ENCODE peak calls at places on chromosome 5, in five cellular contexts. E is HepG2, D is SK-N-SH, O is GM12878, H is K562. B is an unnamed sample.
A peak's percentile ranks its signal among the peaks of the same experiment; 100 is the strongest.

GRCh38 chr5:3509290-3509689 is 86.3 kb upstream of the IRX1 start:
- DNase-seq in D (peak; percentile 24), E (peak; percentile 4), O (no peak), H (peak; percentile 35), B (peak; percentile 10)

GRCh38 chr5:91109634-91110033 is 273.5 kb downstream of the ARRDC3 start:
- DNase-seq in O (no peak), H (no peak), E (no peak), D (no peak), B (no peak)

GRCh38 chr5:36874465-36874864 is 2.1 kb upstream of the NIPBL start:
- DNase-seq in O (no peak), E (no peak), H (no peak), D (peak; percentile 11), B (no peak)

GRCh38 chr5:33343661-33344327 is 97.0 kb upstream of the TARS1 start:
- DNase-seq in E (no peak), O (no peak), D (no peak), H (no peak), B (no peak)

GRCh38 chr5:139708434-139708849 is 60.3 kb downstream of the CXXC5 start:
- DNase-seq in O (no peak), H (no peak), D (no peak), E (no peak), B (no peak)

GRCh38 chr5:41874512-41875060 is 4.4 kb upstream of the OXCT1 start:
- DNase-seq in D (no peak), H (no peak), O (no peak), E (no peak), B (no peak)

GRCh38 chr5:176319827-176320554 is 41.6 kb downstream of the KIAA1191 start:
- DNase-seq in E (peak; percentile 18), H (no peak), O (no peak), D (no peak), B (no peak)

GRCh38 chr5:68303038-68303738 is 87.6 kb downstream of the PIK3R1 start:
- DNase-seq in O (peak; percentile 55), H (no peak), E (no peak), D (peak; percentile 20), B (no peak)

GRCh38 chr5:27944471-27944870 is 906.1 kb upstream of the CDH9 start:
- DNase-seq in D (no peak), E (no peak), O (no peak), H (no peak), B (no peak)

GRCh38 chr5:170601608-170602007 is 97.8 kb downstream of the KCNIP1 start:
- DNase-seq in H (no peak), O (no peak), E (no peak), D (no peak), B (no peak)

GRCh38 chr5:93257616-93258015 is 323.4 kb downstream of the NR2F1-AS1 start:
- DNase-seq in D (no peak), H (no peak), O (no peak), E (no peak), B (no peak)

GRCh38 chr5:96094904-96095303 is 133.3 kb upstream of the ELL2 start:
- DNase-seq in O (no peak), H (no peak), D (no peak), E (no peak), B (no peak)

GRCh38 chr5:140295414-140295813 is 7.5 kb downstream of the PFDN1 start:
- DNase-seq in O (no peak), H (no peak), D (no peak), E (peak; percentile 67), B (peak; percentile 26)

GRCh38 chr5:146624179-146624578 is 108.2 kb upstream of the GPR151 start:
- DNase-seq in H (no peak), D (no peak), O (no peak), E (no peak), B (no peak)

GRCh38 chr5:157562111-157562581 is 13.4 kb downstream of the ADAM19 start:
- DNase-seq in E (no peak), O (no peak), D (no peak), H (no peak), B (no peak)

GRCh38 chr5:132026516-132027008 is 15.1 kb upstream of the ACSL6 start:
- DNase-seq in D (no peak), H (no peak), O (no peak), E (no peak), B (no peak)

GRCh38 chr5:4189317-4189716 is 593.7 kb downstream of the IRX1 start:
- DNase-seq in H (no peak), D (no peak), E (no peak), O (no peak), B (no peak)

GRCh38 chr5:57366744-57367143 is 115.9 kb downstream of the ACTBL2 start:
- DNase-seq in D (no peak), O (no peak), H (no peak), E (peak; percentile 77), B (no peak)

DNA sequence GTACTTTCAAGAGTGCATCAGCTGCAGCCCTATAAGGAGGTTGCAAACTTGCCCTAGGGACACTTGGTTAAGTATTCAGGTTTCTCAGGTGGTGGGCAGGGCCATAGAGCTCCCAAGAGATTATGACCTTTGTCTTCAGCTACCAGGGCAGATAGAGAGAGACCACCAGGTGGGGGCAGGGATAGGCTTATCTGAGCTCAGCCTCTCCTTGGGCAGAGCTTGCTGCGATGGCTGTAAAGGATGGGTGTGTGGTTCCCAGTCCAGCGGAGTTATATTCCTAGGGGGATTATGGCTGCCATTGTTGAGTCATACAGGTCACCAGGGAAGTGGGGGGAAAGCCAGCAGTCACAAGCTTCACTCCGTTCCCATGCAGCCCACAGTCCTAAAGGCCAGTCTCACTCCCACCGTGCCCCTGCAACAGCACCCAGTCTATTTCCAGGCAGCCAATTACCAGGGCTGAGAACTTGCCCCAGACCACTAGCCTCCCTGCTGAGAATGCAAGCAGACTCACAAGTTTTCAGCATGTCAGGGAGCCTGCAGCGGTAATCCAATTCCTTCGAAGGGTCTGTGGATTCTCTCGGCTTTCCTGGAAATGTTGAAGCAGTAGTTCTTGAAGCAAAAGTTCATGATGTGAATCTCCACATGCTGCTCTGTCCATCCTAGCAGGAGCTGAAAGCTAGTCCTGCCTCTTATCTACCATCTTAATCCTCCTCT is 151.5 kb downstream of the SLC12A2 start:
- DNase-seq in D (no peak), O (no peak), H (no peak), E (no peak), B (no peak)
- TF ChIP-seq FOXM1 in D (no peak), O (no peak), H (no peak), E (no peak), B (no peak)

GRCh38 chr5:83029-83428 is 8.9 kb upstream of the PLEKHG4B start:
- DNase-seq in E (no peak), D (no peak), H (no peak), O (no peak), B (no peak)

GRCh38 chr5:79821-80220 is 12.1 kb upstream of the PLEKHG4B start:
- DNase-seq in H (no peak), O (no peak), E (no peak), D (no peak), B (no peak)

GRCh38 chr5:82092-82491 is 9.9 kb upstream of the PLEKHG4B start:
- DNase-seq in E (peak; percentile 52), O (no peak), H (no peak), D (no peak), B (no peak)

GRCh38 chr5:82570-82969 is 9.4 kb upstream of the PLEKHG4B start:
- DNase-seq in E (no peak), O (no peak), D (no peak), H (no peak), B (no peak)

GRCh38 chr5:81391-82021 is 10.5 kb upstream of the PLEKHG4B start:
- DNase-seq in E (no peak), H (no peak), O (no peak), D (no peak), B (no peak)
- TF ChIP-seq FOXM1 in E (no peak), H (no peak), O (no peak), D (no peak), B (no peak)

GRCh38 chr5:133707629-133708028 is 95.3 kb upstream of the FSTL4 start:
- DNase-seq in O (no peak), H (no peak), D (no peak), E (no peak), B (no peak)

GRCh38 chr5:133706732-133707430 is 94.5 kb upstream of the FSTL4 start:
- DNase-seq in E (no peak), D (no peak), H (no peak), O (no peak), B (no peak)

GRCh38 chr5:133709074-133709676 is 96.8 kb upstream of the FSTL4 start:
- DNase-seq in D (no peak), O (no peak), E (no peak), H (no peak), B (no peak)

GRCh38 chr5:133705331-133705730 is 93.0 kb upstream of the FSTL4 start:
- DNase-seq in H (no peak), O (no peak), E (no peak), D (no peak), B (no peak)

DNA sequence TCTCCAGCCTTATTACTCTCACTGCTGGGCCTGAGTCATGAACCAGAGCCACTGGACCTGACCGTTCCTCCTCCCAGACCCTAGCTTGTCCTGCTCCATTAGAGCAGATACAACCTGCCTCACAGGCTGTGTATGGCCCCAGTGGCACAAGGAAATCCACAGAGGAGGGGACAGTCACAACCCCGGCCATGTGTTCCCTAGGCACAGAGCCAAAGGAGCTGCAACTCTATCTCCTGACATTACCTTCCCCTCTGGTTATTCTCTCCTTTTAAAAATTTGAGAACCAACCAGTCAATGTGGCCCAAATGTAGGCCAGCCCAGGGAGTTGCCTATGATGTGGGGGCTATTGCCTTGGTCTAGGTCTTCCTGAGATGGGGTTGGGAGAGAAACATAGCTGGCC is 96.1 kb upstream of the FSTL4 start:
- DNase-seq in D (peak; percentile 48), H (no peak), O (no peak), E (no peak), B (no peak)
- TF ChIP-seq FOXM1 in D (no peak), H (no peak), O (no peak), E (no peak), B (no peak)

GRCh38 chr5:72438141-72438540 is 69.1 kb downstream of the ZNF366 start:
- DNase-seq in H (no peak), D (no peak), E (no peak), O (no peak), B (no peak)
- TF ChIP-seq FOXM1 in H (no peak), D (no peak), E (no peak), O (no peak), B (no peak)

GRCh38 chr5:77630246-77631165 is 8.0 kb downstream of the OTP start:
- DNase-seq in E (peak; percentile 33), D (peak; percentile 82), H (no peak), O (no peak), B (peak; percentile 77)
- TF ChIP-seq FOXM1 in E (no peak), D (no peak), H (no peak), O (no peak), B (no peak)

DNA sequence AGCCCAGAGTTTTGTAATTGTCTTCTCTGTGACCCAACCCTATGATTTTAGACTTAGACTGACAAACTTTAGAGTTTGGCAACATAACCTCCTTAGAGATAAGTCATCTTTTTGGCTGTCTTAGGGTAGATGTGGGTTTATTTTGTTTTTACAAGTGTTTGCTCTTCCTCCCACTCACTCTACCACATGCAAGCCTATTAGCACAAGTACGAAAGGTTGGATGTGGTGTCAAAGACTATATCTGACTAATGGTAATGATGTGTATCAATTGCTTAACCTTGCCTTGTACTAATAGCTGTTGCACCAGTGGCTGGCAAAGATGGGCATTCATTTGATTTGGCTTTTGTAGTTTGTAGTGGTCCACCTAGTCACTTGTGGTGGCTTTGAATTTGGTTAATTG is 46.5 kb downstream of the SLC25A46 start:
- DNase-seq in D (no peak), E (no peak), H (no peak), O (no peak), B (no peak)
- TF ChIP-seq FOXM1 in D (no peak), E (no peak), H (no peak), O (no peak), B (no peak)

B was measured in HEK293T.